ENCODE peak calls at places on chromosomes 5 and 9, in ten cellular contexts. J is NCI-H1092; G is Peyer's patch; F is H7; A is head of caudate nucleus; U is tibial artery; L is tibial nerve; E is CD8-positive, alpha-beta T cell; P is SJSA1; I is RCC 7860. B is an unnamed sample.

GRCh38 chr5:6748142-6748541 is 34.9 kb downstream of the TENT4A start:
- DNase-seq in G (peak; percentile 31), L (no peak), I (no peak), F (no peak), E (no peak), A (no peak), P (no peak), U (no peak), J (no peak), B (no peak)

GRCh38 chr9:34437006-34437925 is 21.1 kb downstream of the FAM219A start:
- DNase-seq in J (peak; percentile 69), L (peak; percentile 71), P (peak; percentile 9), I (peak; percentile 24), F (peak; percentile 87), A (peak; percentile 66), U (peak; percentile 48), G (peak; percentile 85), E (peak; percentile 69), B (peak; percentile 30)

GRCh38 chr9:126222363-126222834 is 104.2 kb upstream of the MVB12B start:
- DNase-seq in E (no peak), I (no peak), A (no peak), F (no peak), J (no peak), L (no peak), G (no peak), U (no peak), P (no peak), B (no peak)

GRCh38 chr5:67095346-67095871 is 101.2 kb downstream of the CD180 start:
- DNase-seq in F (no peak), G (peak; percentile 75), J (no peak), A (peak; percentile 20), E (no peak), L (peak; percentile 69), U (peak; percentile 92), P (peak; percentile 15), I (no peak), B (no peak)

GRCh38 chr9:38153152-38153909 is 84.3 kb upstream of the SHB start:
- DNase-seq in F (no peak), G (no peak), J (no peak), L (no peak), P (no peak), E (no peak), U (no peak), I (no peak), A (no peak), B (no peak)

GRCh38 chr5:137959488-137959887 is 70.2 kb downstream of the PKD2L2 start:
- DNase-seq in L (no peak), F (no peak), J (no peak), E (no peak), P (no peak), U (no peak), G (no peak), I (no peak), A (no peak), B (no peak)

GRCh38 chr5:117590944-117591343 is 1016.3 kb upstream of the SEMA6A start:
- DNase-seq in G (no peak), U (no peak), P (no peak), J (peak; percentile 5), A (no peak), E (no peak), L (no peak), I (no peak), F (peak; percentile 8), B (no peak)

GRCh38 chr9:124890179-124890578 is 28.2 kb downstream of the ARPC5L start:
- DNase-seq in A (no peak), F (no peak), J (no peak), E (no peak), G (no peak), I (no peak), L (no peak), U (no peak), P (no peak), B (no peak)

GRCh38 chr5:107090471-107090870 is 580.3 kb downstream of the EFNA5 start:
- DNase-seq in L (no peak), A (no peak), F (no peak), I (no peak), U (no peak), G (no peak), J (no peak), P (no peak), E (no peak), B (no peak)

GRCh38 chr5:146622391-146622790 is 106.4 kb upstream of the GPR151 start:
- DNase-seq in U (no peak), P (no peak), L (no peak), F (no peak), A (no peak), J (no peak), G (no peak), I (no peak), E (no peak), B (no peak)

GRCh38 chr5:113601423-113601822 is 87.9 kb downstream of the YTHDC2 start:
- DNase-seq in U (no peak), I (no peak), P (no peak), F (no peak), L (no peak), G (no peak), E (no peak), J (no peak), A (no peak), B (no peak)

GRCh38 chr9:13787234-13787833 is 507.8 kb upstream of the MPDZ start:
- DNase-seq in G (no peak), A (no peak), P (no peak), L (peak; percentile 60), J (no peak), E (no peak), I (no peak), F (no peak), U (no peak), B (no peak)

GRCh38 chr5:78888580-78889187 is 96.4 kb downstream of the ARSB start:
- DNase-seq in J (no peak), A (peak; percentile 24), G (peak; percentile 55), I (no peak), E (no peak), L (peak; percentile 20), F (no peak), P (no peak), U (peak; percentile 55), B (no peak)

GRCh38 chr5:176882566-176882900 is 16.6 kb downstream of the HK3 start:
- DNase-seq in A (no peak), U (no peak), J (no peak), E (no peak), G (no peak), L (no peak), F (peak; percentile 49), P (no peak), I (no peak), B (no peak)

GRCh38 chr5:83752700-83753099 is 32.0 kb upstream of the HAPLN1 start:
- DNase-seq in A (no peak), F (no peak), I (no peak), G (no peak), U (no peak), L (no peak), P (no peak), J (no peak), E (no peak), B (no peak)

B was measured in PC-9.